ENCODE peak calls at places on chromosomes 4 and X, in six cellular contexts. N, T, S, M, C and G are unnamed samples.

GRCh38 chrX:130170752-130171445 is 863 bp upstream of the RAB33A start:
- DNase-seq in T (peak), M (peak), S (no peak), C (peak), N (no peak), G (peak)

GRCh38 chr4:13990596-13991589 is 363.4 kb upstream of the BOD1L1 start:
- DNase-seq in N (peak), C (no peak), T (no peak), M (peak), S (no peak), G (no peak)

GRCh38 chrX:39915081-39915480 is 182.7 kb downstream of the BCOR start:
- DNase-seq in T (no peak), N (no peak), M (no peak), C (no peak), S (no peak), G (no peak)

GRCh38 chr4:66059131-66059530 is 388.8 kb upstream of the EPHA5 start:
- DNase-seq in S (no peak), M (no peak), T (no peak), N (no peak), C (no peak), G (no peak)

GRCh38 chr4:1012031-1012739 is 759 bp downstream of the FGFRL1 start:
- DNase-seq in C (no peak), T (no peak), M (peak), S (no peak), N (no peak), G (no peak)

GRCh38 chr4:177427097-177427665 is 15.1 kb downstream of the AGA start:
- DNase-seq in T (no peak), C (peak), N (peak), M (peak), S (no peak), G (no peak)

GRCh38 chr4:98421106-98421505 is 159.9 kb downstream of the RAP1GDS1 start:
- DNase-seq in S (no peak), M (peak), C (peak), N (peak), T (no peak), G (no peak)

GRCh38 chr4:56910172-56910967 is 2.7 kb downstream of the REST start:
- DNase-seq in M (no peak), C (no peak), S (no peak), T (no peak), N (no peak), G (no peak)

GRCh38 chrX:48834383-48834709 is 1.1 kb downstream of the PCSK1N start:
- DNase-seq in S (no peak), C (no peak), M (no peak), T (no peak), N (no peak), G (no peak)

GRCh38 chr4:177937051-177937450 is 494.8 kb upstream of the AGA start:
- DNase-seq in S (no peak), C (no peak), M (no peak), N (no peak), T (no peak), G (no peak)

GRCh38 chrX:115560978-115561604 is at the start of gene PLS3:
- DNase-seq in N (peak), C (peak), T (peak), S (peak), M (peak), G (peak)

GRCh38 chr4:88858752-88859151 is 161.1 kb upstream of the NAP1L5 start:
- DNase-seq in S (no peak), T (no peak), M (no peak), N (no peak), C (peak), G (no peak)

GRCh38 chr4:30535255-30535654 is 184.9 kb upstream of the PCDH7 start:
- DNase-seq in M (peak), N (no peak), T (no peak), C (no peak), S (no peak), G (no peak)

GRCh38 chr4:74793757-74794340 is 474 bp downstream of the BTC start:
- DNase-seq in T (peak), N (no peak), S (peak), M (peak), C (peak), G (peak)

GRCh38 chr4:5852806-5853205 is 40.1 kb downstream of the CRMP1 start:
- DNase-seq in N (no peak), T (no peak), S (no peak), C (no peak), M (no peak), G (no peak)

GRCh38 chr4:152778656-152779512 is 646 bp downstream of the TIGD4 start:
- DNase-seq in N (peak), M (no peak), T (no peak), C (peak), S (no peak), G (no peak)

GRCh38 chr4:112564706-112565270 is 48.8 kb upstream of the NEUROG2 start:
- DNase-seq in T (peak), C (no peak), N (no peak), S (no peak), M (no peak), G (no peak)

GRCh38 chrX:35149517-35149916 is 206.9 kb downstream of the FAM47B start:
- DNase-seq in M (no peak), S (no peak), C (no peak), T (no peak), N (no peak), G (no peak)

GRCh38 chrX:111360839-111361238 is 51.2 kb downstream of the DCX start:
- DNase-seq in C (no peak), N (no peak), T (no peak), S (no peak), M (no peak), G (no peak)

GRCh38 chrX:136620780-136621179 is 27.2 kb upstream of the CD40LG start:
- DNase-seq in T (no peak), S (no peak), C (no peak), N (no peak), M (no peak), G (no peak)

GRCh38 chr4:80587861-80588385 is 252.4 kb downstream of the CFAP299 start:
- DNase-seq in M (no peak), S (no peak), C (no peak), N (no peak), T (no peak), G (no peak)

GRCh38 chrX:40278340-40279090 is 180.8 kb upstream of the BCOR start:
- DNase-seq in C (peak), N (no peak), T (no peak), M (peak), S (no peak), G (no peak)

GRCh38 chr4:26871611-26872010 is 11.0 kb downstream of the STIM2 start:
- DNase-seq in N (peak), M (no peak), S (no peak), T (no peak), C (peak), G (no peak)

GRCh38 chr4:2598661-2599654 is 62.5 kb downstream of the FAM193A start:
- DNase-seq in M (peak), T (peak), N (peak), C (peak), S (no peak), G (no peak)

GRCh38 chr4:82223715-82224114 is 150.1 kb downstream of the HNRNPD start:
- DNase-seq in M (no peak), N (no peak), S (no peak), T (peak), C (peak), G (no peak)

GRCh38 chr4:5887011-5887360 is 5.9 kb downstream of the CRMP1 start:
- DNase-seq in M (no peak), N (no peak), C (no peak), S (no peak), T (no peak), G (no peak)

GRCh38 chr4:78653655-78654054 is 102.1 kb downstream of the ANXA3 start:
- DNase-seq in T (no peak), S (no peak), N (peak), M (no peak), C (no peak), G (no peak)

GRCh38 chr4:90025248-90025647 is 101.9 kb upstream of the CCSER1 start:
- DNase-seq in M (peak), S (no peak), T (no peak), C (peak), N (peak), G (no peak)

GRCh38 chrX:120358687-120359086 is 3.2 kb upstream of the ATP1B4 start:
- DNase-seq in M (no peak), C (no peak), N (no peak), T (no peak), S (no peak), G (no peak)

GRCh38 chrX:119089619-119090018 is 16.8 kb downstream of the CT47C1 start:
- DNase-seq in S (no peak), T (no peak), C (no peak), M (no peak), N (no peak), G (no peak)

GRCh38 chr4:102344520-102344954 is 745 bp downstream of the SLC39A8 start:
- DNase-seq in T (peak), N (no peak), M (peak), C (peak), S (no peak), G (peak)

GRCh38 chrX:1466232-1466661 is 13.5 kb upstream of the ASMTL start:
- DNase-seq in T (peak), S (no peak), N (no peak), M (no peak), C (no peak), G (no peak)

GRCh38 chrX:84248226-84248625 is 60.2 kb upstream of the RPS6KA6 start:
- DNase-seq in N (peak), C (peak), T (no peak), M (peak), S (no peak), G (no peak)

GRCh38 chrX:53637479-53637878 is 49.0 kb downstream of the HUWE1 start:
- DNase-seq in M (no peak), S (no peak), T (no peak), N (no peak), C (no peak), G (no peak)

GRCh38 chr4:156238171-156238570 is 284.5 kb upstream of the CTSO start:
- DNase-seq in N (no peak), T (no peak), C (peak), S (no peak), M (no peak), G (no peak)

GRCh38 chr4:156243015-156243414 is 289.3 kb upstream of the CTSO start:
- DNase-seq in N (no peak), S (no peak), C (no peak), T (no peak), M (no peak), G (no peak)

GRCh38 chr4:156242390-156242789 is 288.7 kb upstream of the CTSO start:
- DNase-seq in C (peak), T (no peak), S (no peak), N (no peak), M (no peak), G (no peak)

GRCh38 chr4:156237192-156237591 is 283.5 kb upstream of the CTSO start:
- DNase-seq in C (no peak), M (no peak), N (no peak), T (no peak), S (no peak), G (peak)

GRCh38 chr4:156241896-156242295 is 288.2 kb upstream of the CTSO start:
- DNase-seq in M (no peak), T (no peak), S (no peak), N (no peak), C (peak), G (no peak)
- H3K14ac ChIP-seq in M (no peak), T (no peak), S (no peak), N (no peak), C (no peak), G (no peak)

DNA sequence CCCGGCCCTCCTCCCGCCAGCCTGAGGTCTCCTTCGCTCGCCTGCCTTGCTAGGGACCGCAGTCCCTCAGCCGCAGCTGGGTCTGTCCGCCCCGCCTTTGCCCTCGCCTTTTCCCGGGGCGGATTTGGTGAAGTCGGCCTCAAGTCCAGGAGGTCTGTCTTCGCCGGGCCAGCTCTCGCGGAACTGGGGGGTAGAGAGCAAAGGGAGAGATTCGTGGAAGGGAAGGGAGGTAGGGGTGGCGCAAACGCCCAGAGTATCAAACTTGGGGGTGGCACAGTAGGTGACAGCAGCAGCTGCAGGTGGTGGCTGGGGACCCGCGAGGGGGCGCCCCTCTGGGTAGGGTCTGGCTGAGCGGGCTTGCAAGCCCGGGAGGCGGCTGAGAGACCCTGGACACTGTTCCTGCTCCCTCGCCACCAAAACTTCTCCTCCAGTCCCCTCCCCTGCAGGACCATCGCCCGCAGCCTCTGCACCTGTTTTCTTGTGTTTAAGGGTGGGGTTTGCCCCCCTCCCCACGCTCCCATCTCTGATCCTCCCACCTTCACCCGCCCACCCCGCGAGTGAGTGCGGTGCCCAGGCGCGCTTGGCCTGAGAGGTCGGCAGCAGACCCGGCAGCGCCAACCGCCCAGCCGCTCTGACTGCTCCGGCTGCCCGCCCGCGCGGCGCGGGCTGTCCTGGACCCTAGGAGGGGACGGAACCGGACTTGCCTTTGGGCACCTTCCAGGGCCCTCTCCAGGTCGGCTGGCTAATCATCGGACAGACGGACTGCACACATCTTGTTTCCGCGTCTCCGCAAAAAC is at the start of gene NPY2R:
- DNase-seq in C (no peak), M (no peak), N (no peak), S (peak), T (peak), G (peak)
- H3K9ac ChIP-seq in C (no peak), M (no peak), N (no peak), S (no peak), T (no peak), G (peak)

GRCh38 chrX:30875957-30876356 is 13.1 kb downstream of the TAB3 start:
- DNase-seq in C (peak), T (no peak), S (no peak), M (peak), N (peak), G (no peak)
- H3K14ac ChIP-seq in C (no peak), T (no peak), S (no peak), M (no peak), N (no peak), G (no peak)

DNA sequence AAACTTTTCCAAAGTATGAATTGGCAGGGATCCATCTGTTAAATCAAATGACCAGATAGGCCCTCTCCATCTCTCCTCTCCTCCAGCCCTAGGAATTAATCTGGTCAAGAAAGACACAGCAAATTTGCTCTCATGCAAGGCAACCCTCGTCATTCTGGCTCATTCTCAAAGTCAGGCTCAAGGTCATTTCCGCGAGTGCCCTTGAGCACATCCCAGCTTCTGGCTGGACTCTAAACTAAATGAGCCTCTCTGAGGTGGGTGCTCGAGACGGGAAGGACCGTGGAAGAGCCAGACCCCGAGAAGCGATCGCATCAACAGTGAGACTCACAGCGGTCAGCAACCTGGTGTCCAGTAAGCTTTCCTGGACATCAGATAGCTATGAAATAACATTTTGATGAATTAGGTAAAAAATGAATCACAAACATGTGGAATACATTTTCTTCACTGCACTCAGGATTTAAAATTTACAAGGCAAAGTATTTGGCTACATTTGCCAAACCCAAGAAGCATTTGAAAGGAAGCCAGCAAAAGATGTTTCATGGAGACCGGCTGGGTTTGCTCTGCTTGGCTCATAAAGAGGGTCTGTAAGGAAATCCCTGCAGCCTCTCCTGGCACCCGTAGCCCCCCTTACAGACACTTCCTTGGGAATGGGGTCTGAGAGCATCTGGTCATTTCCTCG is 121.0 kb downstream of the ENPP6 start:
- DNase-seq in M (no peak), N (peak), T (no peak), S (no peak), C (no peak), G (no peak)
- H3K9ac ChIP-seq in M (peak), N (peak), T (no peak), S (no peak), C (no peak), G (no peak)

GRCh38 chrX:72330131-72330530 is 24.4 kb upstream of the CITED1 start:
- DNase-seq in N (no peak), T (no peak), M (no peak), S (no peak), C (no peak), G (no peak)
- H3K14ac ChIP-seq in N (no peak), T (no peak), M (no peak), S (no peak), C (no peak), G (no peak)

GRCh38 chrX:123859409-123859827 is 435 bp upstream of the XIAP start:
- DNase-seq in M (no peak), C (peak), T (no peak), S (no peak), N (no peak), G (peak)

GRCh38 chrX:123859828-123860505 is at the start of gene XIAP:
- DNase-seq in M (peak), S (peak), T (peak), C (peak), N (peak), G (peak)

GRCh38 chrX:123860506-123860840 is 620 bp downstream of the XIAP start:
- DNase-seq in M (peak), C (peak), T (no peak), S (no peak), N (no peak), G (no peak)

GRCh38 chrX:123860983-123861382 is 1.1 kb downstream of the XIAP start:
- DNase-seq in S (no peak), T (no peak), M (peak), N (peak), C (no peak), G (no peak)
- H3K9ac ChIP-seq in S (no peak), T (peak), M (peak), N (peak), C (no peak), G (no peak)

GRCh38 chrX:34063616-34064015 is 68.5 kb downstream of the FAM47A start:
- DNase-seq in S (no peak), M (peak), T (no peak), C (no peak), N (no peak), G (no peak)
- H3K14ac ChIP-seq in S (no peak), M (no peak), T (no peak), C (no peak), N (no peak), G (no peak)